ENCODE peak calls at places on chromosomes 11 and 22, in six cellular contexts. One of them, this sample, is unnamed.

GRCh38 chr11:11876458-11876857 is 34.7 kb downstream of the USP47 start:
- DNase-seq in K562: no peak
- DNase-seq in GM12878: no peak
- DNase-seq in GM12891: no peak
- DNase-seq in H1: no peak
- DNase-seq in HepG2: peak; percentile 5
- DNase-seq in this sample: no peak

GRCh38 chr22:29912605-29913398 is 29.8 kb downstream of the MTMR3 start:
- DNase-seq in K562: no peak
- DNase-seq in GM12878: no peak
- DNase-seq in GM12891: no peak
- DNase-seq in H1: no peak
- DNase-seq in HepG2: no peak
- DNase-seq in this sample: no peak

GRCh38 chr11:56331861-56332491 is 13.9 kb upstream of the OR8K1 start:
- DNase-seq in K562: no peak
- DNase-seq in GM12878: no peak
- DNase-seq in GM12891: no peak
- DNase-seq in H1: no peak
- DNase-seq in HepG2: no peak
- DNase-seq in this sample: no peak

GRCh38 chr11:79670846-79671245 is 230.0 kb upstream of the TENM4 start:
- DNase-seq in K562: no peak
- DNase-seq in GM12878: no peak
- DNase-seq in GM12891: no peak
- DNase-seq in H1: no peak
- DNase-seq in HepG2: no peak
- DNase-seq in this sample: no peak

GRCh38 chr11:77065878-77066228 is 918 bp upstream of the CAPN5 start:
- DNase-seq in K562: no peak
- DNase-seq in GM12878: no peak
- DNase-seq in GM12891: no peak
- DNase-seq in H1: no peak
- DNase-seq in HepG2: no peak
- DNase-seq in this sample: no peak

GRCh38 chr22:21032037-21032842 is at the start of gene SLC7A4:
- DNase-seq in K562: peak; percentile 85
- DNase-seq in GM12878: no peak
- DNase-seq in GM12891: no peak
- DNase-seq in H1: peak; percentile 67
- DNase-seq in HepG2: no peak
- DNase-seq in this sample: no peak

GRCh38 chr11:73200256-73200655 is 17.8 kb upstream of the P2RY2 start:
- DNase-seq in K562: no peak
- DNase-seq in GM12878: no peak
- DNase-seq in GM12891: no peak
- DNase-seq in H1: no peak
- DNase-seq in HepG2: no peak
- DNase-seq in this sample: no peak

GRCh38 chr11:62013266-62014157 is 46.1 kb upstream of the FTH1 start:
- DNase-seq in K562: no peak
- DNase-seq in GM12878: no peak
- DNase-seq in GM12891: no peak
- DNase-seq in H1: no peak
- DNase-seq in HepG2: no peak
- DNase-seq in this sample: no peak

GRCh38 chr11:67265633-67266423 is 445 bp upstream of the GRK2 start:
- DNase-seq in K562: no peak
- DNase-seq in GM12878: no peak
- DNase-seq in GM12891: peak; percentile 78
- DNase-seq in H1: peak; percentile 92
- DNase-seq in HepG2: peak; percentile 44
- DNase-seq in this sample: peak; percentile 86

DNA sequence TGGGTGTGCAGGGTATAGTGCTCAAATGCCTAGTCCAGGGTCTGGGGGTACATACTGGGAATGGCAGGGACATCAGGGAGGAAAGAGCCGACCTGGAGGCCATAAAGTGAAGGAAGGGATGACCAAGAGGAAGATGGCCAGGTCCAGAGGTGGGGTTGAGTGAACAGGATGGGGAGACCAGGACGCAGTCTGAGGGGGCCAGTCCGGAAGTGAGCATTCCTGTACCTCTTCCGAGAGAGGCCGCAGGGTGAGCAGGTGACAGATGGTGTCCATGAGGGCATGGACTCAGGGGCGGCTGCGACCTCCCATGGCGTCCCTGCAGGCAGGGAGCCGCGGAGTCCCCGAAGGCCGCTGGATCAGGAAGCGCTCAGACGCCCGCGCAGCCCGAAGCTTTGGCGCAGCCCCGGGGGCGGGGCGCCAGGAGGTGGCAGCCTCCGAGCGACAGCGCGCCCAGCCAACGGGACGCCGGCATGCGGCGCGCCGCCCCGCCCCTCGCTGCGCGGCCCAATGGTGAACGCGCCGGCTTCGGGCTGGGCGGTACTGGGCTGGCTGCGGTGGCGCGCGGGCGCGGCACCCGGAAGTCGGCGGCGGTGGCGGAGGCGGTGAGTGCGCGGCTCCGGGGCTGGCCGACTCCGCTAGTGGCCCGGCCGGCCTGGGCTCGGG is at the start of gene TANGO2:
- DNase-seq in K562: peak; percentile 100
- DNase-seq in GM12878: peak; percentile 37
- DNase-seq in GM12891: peak; percentile 98
- DNase-seq in H1: peak; percentile 97
- DNase-seq in HepG2: peak; percentile 74
- DNase-seq in this sample: peak; percentile 98
- TF ChIP-seq POLR2AphosphoS5 in K562: no peak
- TF ChIP-seq POLR2AphosphoS5 in GM12878: peak; percentile 83
- TF ChIP-seq POLR2AphosphoS5 in GM12891: peak; percentile 62
- TF ChIP-seq POLR2AphosphoS5 in H1: no peak
- TF ChIP-seq POLR2AphosphoS5 in HepG2: peak; percentile 75
- TF ChIP-seq POLR2AphosphoS5 in this sample: peak; percentile 70

GRCh38 chr22:50014053-50014501 is 1.5 kb upstream of the IL17REL start:
- DNase-seq in K562: no peak
- DNase-seq in GM12878: no peak
- DNase-seq in GM12891: peak; percentile 36
- DNase-seq in H1: peak; percentile 49
- DNase-seq in HepG2: no peak
- DNase-seq in this sample: peak; percentile 27

GRCh38 chr22:50014655-50015401 is 2.3 kb upstream of the IL17REL start:
- DNase-seq in K562: peak; percentile 65
- DNase-seq in GM12878: no peak
- DNase-seq in GM12891: peak; percentile 51
- DNase-seq in H1: peak; percentile 54
- DNase-seq in HepG2: no peak
- DNase-seq in this sample: peak; percentile 23

GRCh38 chr22:50011447-50012200 is 941 bp downstream of the IL17REL start:
- DNase-seq in K562: no peak
- DNase-seq in GM12878: no peak
- DNase-seq in GM12891: peak; percentile 45
- DNase-seq in H1: no peak
- DNase-seq in HepG2: no peak
- DNase-seq in this sample: peak; percentile 41

GRCh38 chr22:50010676-50011446 is 1.7 kb downstream of the IL17REL start:
- DNase-seq in K562: peak; percentile 65
- DNase-seq in GM12878: no peak
- DNase-seq in GM12891: peak; percentile 69
- DNase-seq in H1: peak; percentile 54
- DNase-seq in HepG2: no peak
- DNase-seq in this sample: peak; percentile 72

GRCh38 chr22:50012201-50013181 is at the start of gene IL17REL:
- DNase-seq in K562: no peak
- DNase-seq in GM12878: no peak
- DNase-seq in GM12891: peak; percentile 25
- DNase-seq in H1: peak; percentile 54
- DNase-seq in HepG2: no peak
- DNase-seq in this sample: no peak
- TF ChIP-seq TAF1 in K562: no peak
- TF ChIP-seq TAF1 in GM12878: no peak
- TF ChIP-seq TAF1 in GM12891: no peak
- TF ChIP-seq TAF1 in H1: no peak
- TF ChIP-seq TAF1 in HepG2: no peak
- TF ChIP-seq TAF1 in this sample: no peak

GRCh38 chr22:39995346-39996252 is 845 bp downstream of the FAM83F start:
- DNase-seq in K562: no peak
- DNase-seq in GM12878: no peak
- DNase-seq in GM12891: no peak
- DNase-seq in H1: no peak
- DNase-seq in HepG2: no peak
- DNase-seq in this sample: no peak
- TF ChIP-seq POLR2A in K562: no peak
- TF ChIP-seq POLR2A in GM12878: no peak
- TF ChIP-seq POLR2A in GM12891: no peak
- TF ChIP-seq POLR2A in H1: no peak
- TF ChIP-seq POLR2A in HepG2: no peak
- TF ChIP-seq POLR2A in this sample: no peak

DNA sequence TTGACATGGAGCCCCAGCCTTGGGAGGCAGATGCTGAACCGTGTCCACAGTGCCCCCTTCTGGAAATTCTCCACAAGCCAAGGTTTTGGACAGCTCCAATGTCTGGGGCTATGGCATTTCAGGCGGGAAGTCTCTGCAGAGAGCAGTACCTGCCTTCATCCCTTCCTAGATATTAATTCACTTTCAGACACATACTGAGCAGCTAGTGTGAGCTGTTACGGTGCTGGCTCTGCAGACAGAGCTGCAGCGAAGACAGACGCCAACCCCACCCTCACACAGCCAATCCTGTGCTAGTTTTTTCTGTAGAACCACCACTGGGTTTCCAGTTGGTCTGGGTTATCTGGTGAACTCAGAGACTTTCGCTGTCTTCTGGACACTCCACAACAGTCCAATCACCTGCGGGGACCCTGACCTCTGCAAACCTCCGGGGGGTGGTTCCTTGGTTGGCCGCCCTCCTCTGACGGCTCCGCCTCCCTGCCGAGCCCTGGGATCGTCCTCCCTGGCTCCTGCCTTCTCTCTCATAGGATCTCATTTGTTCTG is 9.1 kb downstream of the LMF2 start:
- DNase-seq in K562: peak; percentile 67
- DNase-seq in GM12878: no peak
- DNase-seq in GM12891: no peak
- DNase-seq in H1: peak; percentile 87
- DNase-seq in HepG2: peak; percentile 80
- DNase-seq in this sample: no peak
- TF ChIP-seq POLR2AphosphoS5 in K562: no peak
- TF ChIP-seq POLR2AphosphoS5 in GM12878: no peak
- TF ChIP-seq POLR2AphosphoS5 in GM12891: no peak
- TF ChIP-seq POLR2AphosphoS5 in H1: no peak
- TF ChIP-seq POLR2AphosphoS5 in HepG2: no peak
- TF ChIP-seq POLR2AphosphoS5 in this sample: no peak

GRCh38 chr11:71572811-71573210 is 7.4 kb downstream of the KRTAP5-10 start:
- DNase-seq in K562: no peak
- DNase-seq in GM12878: no peak
- DNase-seq in GM12891: no peak
- DNase-seq in H1: no peak
- DNase-seq in HepG2: no peak
- DNase-seq in this sample: no peak
- TF ChIP-seq TAF1 in K562: no peak
- TF ChIP-seq TAF1 in GM12878: no peak
- TF ChIP-seq TAF1 in GM12891: no peak
- TF ChIP-seq TAF1 in H1: no peak
- TF ChIP-seq TAF1 in HepG2: no peak
- TF ChIP-seq TAF1 in this sample: no peak

GRCh38 chr22:24140357-24140756 is 40.9 kb upstream of the SUSD2 start:
- DNase-seq in K562: no peak
- DNase-seq in GM12878: no peak
- DNase-seq in GM12891: no peak
- DNase-seq in H1: no peak
- DNase-seq in HepG2: no peak
- DNase-seq in this sample: no peak
- TF ChIP-seq POLR2A in K562: no peak
- TF ChIP-seq POLR2A in GM12878: no peak
- TF ChIP-seq POLR2A in GM12891: no peak
- TF ChIP-seq POLR2A in H1: no peak
- TF ChIP-seq POLR2A in HepG2: no peak
- TF ChIP-seq POLR2A in this sample: no peak

DNA sequence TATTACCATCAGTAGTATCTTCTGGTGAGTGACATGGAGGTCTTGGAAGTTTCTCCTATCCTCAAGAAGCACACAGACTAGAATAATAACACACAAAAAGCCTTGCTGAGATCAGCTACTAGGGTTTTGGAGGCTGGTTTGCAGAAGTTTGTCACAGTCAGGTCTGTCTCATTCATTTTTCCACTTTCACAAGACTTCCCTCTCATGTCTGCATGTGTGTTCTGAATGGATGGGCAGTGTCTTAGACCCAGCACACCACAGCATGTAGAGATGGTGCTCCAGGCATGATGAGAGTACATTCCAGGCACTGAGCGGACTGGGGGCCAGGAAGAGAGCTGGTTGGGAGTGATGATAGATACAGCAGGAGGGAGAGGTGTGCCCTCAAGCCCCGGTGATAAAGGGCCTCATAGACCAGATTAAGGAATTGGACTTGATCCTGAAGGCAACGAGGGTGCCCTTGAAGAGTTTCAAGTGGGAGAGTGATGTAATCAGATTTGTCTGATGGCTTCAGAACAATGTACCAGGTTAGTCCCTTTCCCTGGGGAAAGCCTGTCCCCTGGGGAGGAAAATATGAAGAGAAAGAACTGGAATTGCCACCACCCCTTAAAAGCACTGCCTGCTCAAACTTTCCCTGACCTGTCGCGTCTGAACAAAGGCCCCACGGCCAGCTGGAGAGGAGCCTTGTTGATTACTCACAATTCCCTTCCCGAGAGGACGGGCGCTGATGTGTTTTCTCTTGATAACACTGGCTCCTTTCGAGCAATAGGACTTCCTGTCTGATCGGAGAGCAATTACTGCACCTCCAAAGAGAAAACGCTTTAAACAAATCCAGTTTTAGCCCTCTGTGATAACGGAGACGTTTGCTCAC is 45.1 kb upstream of the LMO2 start:
- DNase-seq in K562: peak; percentile 69
- DNase-seq in GM12878: no peak
- DNase-seq in GM12891: no peak
- DNase-seq in H1: no peak
- DNase-seq in HepG2: no peak
- DNase-seq in this sample: no peak
- TF ChIP-seq POLR2AphosphoS5 in K562: peak; percentile 84
- TF ChIP-seq POLR2AphosphoS5 in GM12878: no peak
- TF ChIP-seq POLR2AphosphoS5 in GM12891: no peak
- TF ChIP-seq POLR2AphosphoS5 in H1: no peak
- TF ChIP-seq POLR2AphosphoS5 in HepG2: no peak
- TF ChIP-seq POLR2AphosphoS5 in this sample: no peak

DNA sequence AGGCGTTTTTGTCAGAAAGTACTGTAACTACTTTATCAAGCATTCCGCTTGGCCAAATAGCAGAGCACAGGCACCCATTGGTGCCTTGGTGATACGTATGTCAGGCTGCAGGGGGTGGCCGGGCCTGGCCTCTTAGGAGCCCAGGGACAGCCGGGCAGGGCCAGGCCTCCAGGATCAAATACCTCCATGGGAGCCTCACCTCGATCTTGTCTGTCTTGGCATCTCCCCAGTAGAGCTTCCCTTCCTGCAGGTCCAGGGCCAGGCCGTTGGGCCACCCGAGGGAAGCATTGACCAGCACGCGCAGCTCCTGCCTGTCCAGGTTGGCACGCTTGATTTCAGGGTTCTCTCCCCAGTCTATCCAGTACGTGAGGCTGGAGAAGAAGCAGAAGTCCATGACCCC is 137.6 kb downstream of the CRYBB2 start:
- DNase-seq in K562: no peak
- DNase-seq in GM12878: no peak
- DNase-seq in GM12891: no peak
- DNase-seq in H1: no peak
- DNase-seq in HepG2: no peak
- DNase-seq in this sample: no peak
- TF ChIP-seq TAF1 in K562: no peak
- TF ChIP-seq TAF1 in GM12878: no peak
- TF ChIP-seq TAF1 in GM12891: no peak
- TF ChIP-seq TAF1 in H1: no peak
- TF ChIP-seq TAF1 in HepG2: no peak
- TF ChIP-seq TAF1 in this sample: no peak

This sample was measured in GM12892.